ENCODE peak calls at places on chromosome 16, in six cellular contexts. S is brain microvascular endothelial cell, X is GM13977, F is fibroblast of the aortic adventitia, H is thoracic aorta, J is H9. M is an unnamed sample.

GRCh38 chr16:65833171-65833871 is 533.2 kb upstream of the CDH5 start:
- DNase-seq in S (peak), X (no peak), H (no peak), J (no peak), F (peak), M (no peak)

GRCh38 chr16:6602401-6602800 is 730.2 kb upstream of the RBFOX1 start:
- DNase-seq in J (no peak), X (no peak), H (no peak), F (no peak), S (no peak), M (no peak)

GRCh38 chr16:11016524-11016988 is 72.2 kb downstream of the CLEC16A start:
- DNase-seq in F (peak), J (no peak), S (no peak), H (no peak), X (no peak), M (peak)

GRCh38 chr16:14611660-14612059 is 18.4 kb downstream of the PARN start:
- DNase-seq in J (no peak), F (no peak), H (no peak), X (no peak), S (no peak), M (no peak)

GRCh38 chr16:82229800-82230619 is 60.0 kb upstream of the MPHOSPH6 start:
- DNase-seq in F (peak), X (peak), J (peak), S (peak), H (no peak), M (peak)

GRCh38 chr16:14668556-14669223 is 25.4 kb downstream of the PLA2G10 start:
- DNase-seq in H (no peak), S (no peak), X (no peak), F (no peak), J (no peak), M (no peak)

GRCh38 chr16:87240211-87241134 is 76.7 kb downstream of the C16orf95 start:
- DNase-seq in X (no peak), J (no peak), H (no peak), S (no peak), F (no peak), M (peak)

GRCh38 chr16:14378684-14379467 is 251.2 kb downstream of the PARN start:
- DNase-seq in J (no peak), H (no peak), F (no peak), X (no peak), S (no peak), M (no peak)

GRCh38 chr16:56998861-56999260 is 9.5 kb downstream of the NLRC5 start:
- DNase-seq in S (no peak), J (no peak), H (no peak), X (no peak), F (no peak), M (peak)

GRCh38 chr16:55562936-55563335 is 3.5 kb upstream of the CAPNS2 start:
- DNase-seq in S (no peak), J (no peak), X (no peak), H (no peak), F (peak), M (no peak)

GRCh38 chr16:31487720-31488629 is 5.1 kb downstream of the SLC5A2 start:
- DNase-seq in J (peak), H (no peak), S (no peak), F (peak), X (peak), M (no peak)

GRCh38 chr16:67969286-67970039 is 1.0 kb upstream of the SLC12A4 start:
- DNase-seq in X (peak), H (no peak), S (no peak), F (peak), J (peak), M (no peak)

GRCh38 chr16:75341934-75342811 is 90.7 kb upstream of the BCAR1 start:
- DNase-seq in X (no peak), S (peak), F (peak), J (no peak), H (no peak), M (no peak)

GRCh38 chr16:84484579-84485254 is 19.7 kb downstream of the MEAK7 start:
- DNase-seq in S (peak), F (peak), J (no peak), X (peak), H (no peak), M (no peak)
- TF ChIP-seq CTCF in S (peak), F (peak), J (peak), X (peak), H (peak), M (no peak)

DNA sequence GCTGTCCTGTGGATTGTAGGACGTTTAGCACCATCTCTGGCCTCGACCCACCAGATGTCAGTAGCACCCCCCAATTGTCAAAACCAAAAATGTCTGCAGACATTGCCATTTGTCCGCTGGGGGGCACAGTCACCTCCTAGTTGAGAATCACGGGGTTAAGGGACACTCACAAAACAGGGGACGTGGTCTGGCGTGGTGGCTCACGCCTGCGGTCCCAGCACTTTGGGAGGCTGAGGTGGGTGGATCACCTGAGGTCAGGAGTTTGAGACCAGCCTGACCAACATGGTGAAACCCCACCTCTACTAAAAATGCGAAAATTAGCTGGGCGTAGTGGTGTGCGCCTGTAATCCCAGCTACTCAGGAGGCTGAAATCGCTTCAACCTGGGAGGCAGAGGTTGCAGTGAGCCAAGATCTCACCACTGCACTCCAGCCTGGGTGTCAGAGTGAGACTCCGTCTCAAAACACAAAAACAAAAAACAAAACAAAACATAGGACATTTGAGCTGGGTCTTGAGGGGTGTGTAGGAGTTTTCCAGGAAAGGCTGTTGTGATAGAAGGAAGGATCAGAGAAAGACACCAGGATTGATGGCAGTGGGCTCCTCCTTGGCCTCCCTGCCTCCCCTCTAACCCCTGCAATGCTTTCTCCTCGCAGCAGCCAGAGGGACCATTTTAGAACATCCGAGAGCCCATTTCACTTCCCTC is 171.8 kb upstream of the GSE1 start:
- DNase-seq in F (no peak), J (no peak), H (no peak), S (no peak), X (no peak), M (no peak)
- TF ChIP-seq CTCF in F (no peak), J (peak), H (no peak), S (no peak), X (peak), M (no peak)

GRCh38 chr16:72255785-72256184 is 83.8 kb upstream of the PMFBP1 start:
- DNase-seq in H (no peak), S (no peak), J (no peak), X (no peak), F (peak), M (no peak)

GRCh38 chr16:72262711-72263110 is 90.8 kb upstream of the PMFBP1 start:
- DNase-seq in H (no peak), J (no peak), S (no peak), F (no peak), X (no peak), M (no peak)

GRCh38 chr16:72256398-72257048 is 84.6 kb upstream of the PMFBP1 start:
- DNase-seq in J (no peak), X (no peak), S (peak), H (no peak), F (peak), M (no peak)

GRCh38 chr16:72264776-72265175 is 92.8 kb upstream of the PMFBP1 start:
- DNase-seq in F (no peak), H (no peak), J (no peak), X (no peak), S (no peak), M (no peak)

DNA sequence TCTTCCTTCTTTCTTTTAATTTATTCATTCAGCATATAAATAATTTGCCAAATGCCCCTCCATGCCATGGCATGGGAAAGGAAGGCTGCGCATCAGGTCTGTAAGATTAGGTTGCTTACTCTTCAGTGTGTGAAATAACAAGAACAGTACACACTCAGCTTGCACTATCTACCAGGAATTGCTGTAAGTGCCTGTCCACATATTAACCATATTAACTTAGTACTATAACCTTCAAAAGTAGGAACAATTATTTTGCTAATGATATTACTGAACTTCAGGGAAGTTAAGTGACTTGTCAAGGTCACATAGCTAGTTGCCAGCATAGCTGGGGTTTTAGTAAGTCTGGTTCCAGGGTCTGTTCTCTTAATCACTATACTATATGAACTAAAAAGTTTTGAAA is 89.2 kb upstream of the PMFBP1 start:
- DNase-seq in F (no peak), H (no peak), J (no peak), S (no peak), X (no peak), M (no peak)
- TF ChIP-seq CTCF in F (no peak), H (no peak), J (no peak), S (no peak), X (no peak), M (no peak)

DNA sequence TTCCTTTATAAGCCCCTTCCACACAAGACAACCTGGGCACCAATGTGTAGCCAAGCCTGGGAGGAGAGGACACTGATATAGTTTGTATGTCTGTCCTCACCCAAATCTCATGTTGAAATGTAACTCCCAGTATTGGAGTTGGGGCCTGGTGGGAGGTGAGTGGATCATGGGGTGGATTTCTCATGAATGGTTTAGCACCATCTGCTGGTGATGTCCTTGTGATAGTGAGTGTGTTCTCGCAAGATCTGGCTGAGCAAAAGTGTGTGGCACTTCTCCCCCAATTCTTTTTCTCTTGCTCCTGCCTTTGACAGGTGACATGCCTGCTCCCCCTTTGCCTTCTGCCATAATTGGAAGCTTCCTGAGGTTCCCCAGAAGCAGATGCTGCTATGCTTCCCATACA is 135.8 kb downstream of the USP31 start:
- DNase-seq in J (no peak), F (no peak), S (peak), H (no peak), X (no peak), M (no peak)
- TF ChIP-seq CTCF in J (peak), F (no peak), S (peak), H (no peak), X (no peak), M (no peak)

DNA sequence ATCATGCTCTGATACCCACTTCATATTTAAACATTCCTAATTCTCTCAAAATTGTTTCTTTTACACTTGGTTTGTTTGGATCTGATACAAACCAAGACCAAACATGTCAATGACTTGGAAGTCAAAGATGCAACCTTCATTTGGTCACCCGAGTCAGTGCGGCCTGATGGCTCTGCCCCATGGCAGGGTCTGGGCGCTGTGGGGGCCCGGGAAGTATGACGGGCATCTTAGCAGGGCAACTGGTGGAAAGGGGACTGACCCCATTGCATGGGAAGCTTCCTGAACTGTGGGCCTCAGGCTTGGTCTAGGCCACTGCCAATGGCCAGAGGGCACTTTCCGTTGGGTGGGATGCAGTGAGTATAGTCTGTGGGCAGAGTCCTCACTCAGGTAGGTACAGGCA is 178.0 kb downstream of the KATNIP start:
- DNase-seq in J (no peak), S (no peak), F (no peak), X (no peak), H (no peak), M (no peak)
- TF ChIP-seq CTCF in J (no peak), S (no peak), F (no peak), X (no peak), H (no peak), M (no peak)

DNA sequence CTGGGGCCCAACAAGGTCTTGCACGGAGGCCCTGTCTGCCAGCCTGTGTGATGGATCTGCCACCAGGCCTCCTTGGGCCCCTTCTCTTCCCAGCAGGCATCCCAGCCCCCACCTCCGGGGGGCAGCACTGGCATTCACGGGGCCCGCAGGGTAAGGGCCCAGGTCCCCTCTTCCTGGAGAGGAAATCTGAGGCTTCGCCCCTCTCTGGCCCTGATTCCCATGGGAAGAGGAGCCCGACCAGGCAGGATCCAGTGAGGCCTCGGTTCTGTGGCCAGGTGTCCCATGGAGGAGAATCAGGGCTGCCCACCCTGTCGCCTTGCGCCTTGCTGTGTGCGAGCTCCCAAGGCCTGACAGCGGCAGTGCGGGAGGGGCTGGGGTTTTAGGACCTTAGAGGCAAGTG is 48.4 kb downstream of the PDPK1 start:
- DNase-seq in X (no peak), S (no peak), F (no peak), J (peak), H (no peak), M (peak)
- TF ChIP-seq CTCF in X (peak), S (peak), F (no peak), J (peak), H (no peak), M (no peak)

DNA sequence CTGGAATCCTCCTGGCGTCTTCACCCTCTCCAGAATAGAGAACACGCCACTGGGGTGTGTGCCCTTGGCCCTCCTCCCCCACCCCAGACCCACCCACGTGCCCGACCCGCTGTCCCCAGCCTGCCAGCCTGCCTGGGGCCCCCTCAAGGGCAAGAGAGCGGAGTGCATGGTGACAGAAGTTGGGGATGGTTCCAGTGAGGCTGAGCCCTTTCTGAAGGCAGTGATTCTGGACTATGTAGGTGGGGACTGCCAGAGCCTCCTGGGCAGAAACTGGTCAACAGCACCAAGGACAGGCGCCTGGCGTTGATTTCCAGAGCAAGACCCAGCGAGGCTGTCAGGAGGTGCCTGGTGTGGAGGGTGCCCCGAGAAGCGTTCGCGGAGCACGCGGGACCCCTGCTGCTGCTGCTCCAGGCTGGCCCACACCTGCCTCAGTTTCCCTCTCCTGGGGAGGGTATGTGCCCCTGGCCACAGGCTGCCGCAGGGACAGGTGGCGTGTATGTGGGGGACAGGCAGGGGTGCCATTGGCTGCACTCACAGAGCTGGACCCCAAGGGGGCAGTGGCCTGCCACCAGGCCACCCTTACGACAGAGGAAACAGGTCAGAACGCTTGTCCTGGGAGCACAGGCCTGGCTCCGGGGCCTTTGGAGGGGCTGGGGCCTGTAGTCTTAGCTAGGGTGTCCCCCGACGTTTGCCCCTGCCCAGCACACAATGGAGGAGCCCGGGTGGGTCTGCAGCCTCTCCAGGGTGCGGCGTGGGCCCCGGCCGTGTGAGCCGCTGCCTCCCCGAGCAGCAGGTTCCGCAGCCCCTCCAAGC is 1.2 kb downstream of the SSTR5 start:
- DNase-seq in X (no peak), J (peak), F (no peak), H (no peak), S (no peak), M (no peak)
- TF ChIP-seq CTCF in X (no peak), J (peak), F (no peak), H (peak), S (no peak), M (no peak)

GRCh38 chr16:3017806-3018506 is at the start of gene CLDN6:
- DNase-seq in S (no peak), F (no peak), X (peak), J (peak), H (no peak), M (no peak)
- TF ChIP-seq CTCF in S (peak), F (no peak), X (peak), J (peak), H (no peak), M (no peak)

GRCh38 chr16:21300309-21301167 is 22.4 kb upstream of the CRYM start:
- DNase-seq in J (peak), F (peak), H (peak), S (peak), X (peak), M (peak)
- TF ChIP-seq CTCF in J (peak), F (peak), H (peak), S (peak), X (peak), M (no peak)

GRCh38 chr16:48647794-48648193 is 37.8 kb upstream of the N4BP1 start:
- DNase-seq in X (no peak), F (no peak), S (no peak), H (no peak), J (no peak), M (no peak)
- TF ChIP-seq CTCF in X (no peak), F (no peak), S (no peak), H (no peak), J (no peak), M (no peak)